ENCODE peak calls at places on chromosomes 13 and 19, in four cellular contexts. C, Z, H and I are unnamed samples.

GRCh38 chr19:42206871-42207755 is 10.4 kb downstream of the DEDD2 start:
- DNase-seq in C (no peak), Z (no peak), H (no peak), I (no peak)

GRCh38 chr19:44582581-44583265 is 30.6 kb upstream of the IGSF23 start:
- DNase-seq in C (no peak), Z (peak; percentile 53), H (no peak), I (no peak)

GRCh38 chr19:58182577-58182988 is 278 bp upstream of the ZNF274 start:
- DNase-seq in C (no peak), Z (no peak), H (no peak), I (peak; percentile 93)

GRCh38 chr13:50104493-50104892 is 89.2 kb downstream of the KCNRG start:
- DNase-seq in C (no peak), Z (no peak), H (no peak), I (no peak)

GRCh38 chr13:94674609-94675348 is 37.6 kb downstream of the SOX21 start:
- DNase-seq in C (peak; percentile 55), Z (peak; percentile 89), H (no peak), I (peak; percentile 9)

GRCh38 chr19:6066661-6067646 is 43.3 kb downstream of the RFX2 start:
- DNase-seq in C (peak; percentile 88), Z (peak; percentile 98), H (peak; percentile 87), I (peak; percentile 98)

GRCh38 chr13:109844396-109844795 is 58.0 kb upstream of the IRS2 start:
- DNase-seq in C (no peak), Z (no peak), H (no peak), I (no peak)

GRCh38 chr19:5563941-5564612 is 3.7 kb downstream of the TINCR start:
- DNase-seq in C (no peak), Z (no peak), H (no peak), I (no peak)

GRCh38 chr13:40352807-40353562 is 313.5 kb downstream of the FOXO1 start:
- DNase-seq in C (peak; percentile 21), Z (no peak), H (no peak), I (peak; percentile 55)

GRCh38 chr19:29683009-29683408 is 17.7 kb downstream of the PLEKHF1 start:
- DNase-seq in C (no peak), Z (peak; percentile 81), H (no peak), I (no peak)

GRCh38 chr13:66994097-66994496 is 236.0 kb downstream of the PCDH9 start:
- DNase-seq in C (peak; percentile 45), Z (peak; percentile 92), H (peak; percentile 63), I (peak; percentile 65)

GRCh38 chr13:48862572-48862971 is 113.1 kb upstream of the FNDC3A start:
- DNase-seq in C (peak; percentile 63), Z (no peak), H (no peak), I (no peak)

GRCh38 chr19:40279761-40280607 is 5.2 kb downstream of the AKT2 start:
- DNase-seq in C (no peak), Z (no peak), H (no peak), I (no peak)

GRCh38 chr13:52374389-52374788 is 31.6 kb downstream of the THSD1 start:
- DNase-seq in C (no peak), Z (no peak), H (no peak), I (no peak)

GRCh38 chr13:109180905-109181425 is 551.6 kb downstream of the MYO16 start:
- DNase-seq in C (no peak), Z (no peak), H (no peak), I (no peak)

GRCh38 chr13:28268800-28269223 is 130.5 kb downstream of the PAN3 start:
- DNase-seq in C (no peak), Z (no peak), H (no peak), I (no peak)

GRCh38 chr13:110788778-110789177 is 75.3 kb downstream of the ING1 start:
- DNase-seq in C (no peak), Z (no peak), H (no peak), I (no peak)

GRCh38 chr19:31534786-31535185 is 185.6 kb upstream of the TSHZ3 start:
- DNase-seq in C (no peak), Z (no peak), H (no peak), I (no peak)

GRCh38 chr19:36686365-36687213 is 823 bp upstream of the ZNF567 start:
- DNase-seq in C (no peak), Z (peak; percentile 19), H (no peak), I (no peak)

GRCh38 chr19:10602330-10603083 is 15.4 kb upstream of the AP1M2 start:
- DNase-seq in C (peak; percentile 76), Z (peak; percentile 95), H (peak; percentile 94), I (peak; percentile 89)

GRCh38 chr13:102657630-102658029 is 37.2 kb downstream of the METTL21C start:
- DNase-seq in C (no peak), Z (no peak), H (no peak), I (no peak)
- TF ChIP-seq CTCF in C (no peak), Z (peak; percentile 32), H (no peak), I (peak; percentile 24)

GRCh38 chr19:43425567-43426392 is 11.1 kb downstream of the TEX101 start:
- DNase-seq in C (no peak), Z (peak; percentile 41), H (no peak), I (no peak)

GRCh38 chr19:43430976-43431375 is 16.3 kb downstream of the TEX101 start:
- DNase-seq in C (no peak), Z (no peak), H (no peak), I (no peak)

GRCh38 chr19:43432866-43433673 is 18.4 kb downstream of the TEX101 start:
- DNase-seq in C (peak; percentile 40), Z (peak; percentile 78), H (no peak), I (peak; percentile 68)

GRCh38 chr19:43430142-43430710 is 15.5 kb downstream of the TEX101 start:
- DNase-seq in C (no peak), Z (no peak), H (no peak), I (no peak)

DNA sequence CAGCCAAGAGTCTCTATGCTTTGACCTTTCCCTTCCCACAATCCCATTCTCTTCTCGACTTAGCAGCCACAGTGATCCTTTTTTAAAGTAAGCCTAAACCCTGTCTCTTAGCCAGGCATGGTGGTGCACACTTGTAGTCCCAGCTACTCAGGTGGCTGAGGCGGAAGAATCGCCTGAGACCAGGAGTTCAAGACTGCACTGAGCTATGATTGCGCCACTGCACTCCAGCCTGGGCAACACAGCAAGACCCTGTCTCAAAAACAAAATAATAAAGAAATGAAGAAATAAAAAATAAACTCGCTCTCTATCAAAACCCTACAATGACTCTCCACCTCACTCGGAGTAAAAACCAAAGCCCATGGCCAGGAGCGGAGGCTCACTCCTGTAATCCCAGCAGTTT is 14.7 kb downstream of the TEX101 start:
- DNase-seq in C (no peak), Z (no peak), H (no peak), I (no peak)
- H3K27ac ChIP-seq in C (no peak overlapping the region), Z (no peak overlapping the region), H (no peak overlapping the region), I (no peak overlapping the region)

DNA sequence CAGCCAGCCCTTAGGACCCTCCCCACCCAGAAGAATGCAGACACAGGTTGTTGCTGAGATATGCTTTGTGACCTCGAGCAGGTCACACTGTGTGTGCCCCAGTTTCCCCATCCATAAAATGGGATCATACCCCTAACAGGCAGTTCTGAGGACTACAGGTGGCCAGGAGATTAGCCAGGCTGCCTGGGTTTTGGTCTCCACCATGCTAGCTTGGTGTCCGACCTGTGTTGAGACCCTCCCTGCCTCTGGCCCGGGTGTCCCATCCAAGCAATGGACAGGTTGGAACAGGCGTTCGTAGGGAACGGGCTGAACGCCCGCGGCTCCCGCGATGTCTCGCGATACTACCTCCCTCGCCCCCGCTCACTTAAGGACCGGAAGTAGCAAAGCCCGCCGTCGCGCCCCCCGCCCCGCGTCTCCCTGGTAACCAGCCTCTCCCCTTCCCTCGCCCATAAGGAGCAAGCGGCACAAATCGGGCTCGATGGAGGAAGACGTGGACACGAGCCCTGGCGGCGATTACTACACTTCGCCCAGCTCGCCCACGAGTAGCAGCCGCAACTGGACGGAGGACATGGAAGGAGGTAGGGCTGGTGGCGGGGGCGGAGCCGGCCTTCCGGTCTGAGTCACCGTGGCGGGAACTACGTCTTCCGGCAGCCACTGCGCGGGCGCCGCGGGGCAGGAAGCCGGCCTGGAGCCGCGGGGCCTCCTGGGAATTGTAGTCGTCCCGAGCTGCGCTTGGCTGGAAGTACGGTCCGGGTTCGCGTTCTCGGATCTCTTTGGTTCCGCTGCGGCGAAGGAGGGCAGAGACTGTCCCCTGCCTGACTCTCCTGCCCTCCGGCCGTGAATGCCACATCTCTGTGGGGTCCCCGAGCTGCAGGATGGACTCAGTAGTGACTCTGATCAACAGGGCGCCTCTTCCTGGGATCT is 45.4 kb downstream of the SMIM24 start:
- DNase-seq in C (peak; percentile 87), Z (peak; percentile 98), H (peak; percentile 99), I (peak; percentile 98)
- TF ChIP-seq CTCF in C (no peak), Z (no peak), H (no peak), I (no peak)

DNA sequence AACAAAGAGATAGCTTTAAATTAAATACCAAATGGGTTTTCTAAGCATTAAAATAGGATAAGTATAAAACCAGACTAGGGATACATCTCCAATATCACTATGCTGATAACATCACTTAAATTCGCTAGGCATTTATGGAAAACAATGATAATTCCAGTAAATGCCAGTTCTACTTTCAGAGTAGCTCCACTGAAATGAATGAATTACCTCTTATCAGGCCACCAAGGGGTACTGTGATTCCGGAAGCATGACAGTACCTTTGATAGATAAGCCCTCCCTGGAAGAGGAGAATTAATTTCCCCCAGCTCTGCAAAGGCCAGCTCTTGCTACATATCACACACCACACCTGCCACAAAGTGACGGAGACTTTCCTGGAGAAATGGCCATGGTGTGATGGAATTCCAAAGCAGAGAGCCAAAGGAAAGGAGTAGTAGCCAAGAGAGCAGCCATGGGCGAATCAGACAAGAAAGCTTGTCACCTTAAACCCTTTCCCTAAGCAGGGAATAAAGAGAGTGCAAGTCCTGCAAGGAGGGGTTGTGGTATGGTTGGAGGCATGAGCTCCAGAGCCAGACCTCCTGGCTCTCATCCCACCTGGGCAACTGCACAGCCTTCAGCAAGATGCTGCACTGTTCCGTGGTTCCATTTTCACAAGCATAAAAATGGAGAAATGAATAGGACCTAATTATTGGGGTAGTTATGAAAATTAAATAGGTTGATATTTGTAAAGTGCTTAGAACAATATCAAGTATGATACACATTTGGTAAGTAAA is 423.1 kb downstream of the FGF14 start:
- DNase-seq in C (no peak), Z (no peak), H (no peak), I (peak; percentile 11)
- H3K27ac ChIP-seq in C (no peak overlapping the region), Z (no peak overlapping the region), H (no peak overlapping the region), I (no peak overlapping the region)

GRCh38 chr19:50500060-50500752 is 10.8 kb downstream of the JOSD2 start:
- DNase-seq in C (no peak), Z (peak; percentile 69), H (peak; percentile 62), I (peak; percentile 90)
- TF ChIP-seq CTCF in C (no peak), Z (peak; percentile 38), H (no peak), I (no peak)

DNA sequence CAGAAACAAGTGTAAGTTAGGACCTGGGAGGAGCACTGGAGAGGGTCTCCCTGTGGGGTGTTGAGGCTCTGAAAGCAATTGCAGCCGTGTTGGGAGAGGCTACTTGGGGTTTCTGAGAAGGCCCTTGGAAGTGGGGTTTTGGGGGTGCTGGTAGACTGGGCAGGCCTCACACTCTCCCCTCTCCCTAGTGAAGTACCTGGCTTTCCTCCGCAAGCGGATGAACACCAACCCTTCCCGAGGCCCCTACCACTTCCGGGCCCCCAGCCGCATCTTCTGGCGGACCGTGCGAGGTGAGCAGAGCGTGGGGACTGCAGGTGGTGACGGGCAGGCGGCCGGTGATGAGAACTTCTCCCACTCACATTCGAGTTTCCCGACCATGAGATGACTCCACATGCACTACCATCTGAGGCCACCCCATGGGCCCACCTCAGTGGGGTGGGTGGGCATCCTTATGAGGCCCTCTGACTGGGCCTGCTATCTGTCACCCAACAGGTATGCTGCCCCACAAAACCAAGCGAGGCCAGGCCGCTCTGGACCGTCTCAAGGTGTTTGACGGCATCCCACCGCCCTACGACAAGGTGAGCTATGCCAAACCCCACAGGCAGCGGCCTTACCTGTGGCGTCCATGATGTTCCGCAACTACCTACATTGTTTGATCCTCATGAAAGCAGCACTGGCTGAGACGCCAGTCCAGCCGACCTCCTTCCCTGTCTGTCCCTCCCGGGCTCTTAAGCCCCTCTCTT is 3.0 kb downstream of the RPL13A start:
- DNase-seq in C (no peak), Z (no peak), H (no peak), I (no peak)
- H3K27ac ChIP-seq in C (no peak overlapping the region), Z (peak overlapping the region; percentile 87), H (peak overlapping the region; percentile 55), I (peak overlapping the region; percentile 93)